ENCODE peak calls at places on chromosomes 6 and 20, in four cellular contexts. Z is COR-L47, V is mesenteric fat pad, I is amygdala. K is an unnamed sample.

GRCh38 chr6:96032646-96033045 is 16.9 kb downstream of the FUT9 start:
- DNase-seq in Z (peak), V (no peak), I (no peak), K (no peak)

GRCh38 chr6:106098383-106099234 is 12.5 kb downstream of the PRDM1 start:
- DNase-seq in Z (no peak), V (no peak), I (no peak), K (no peak)

GRCh38 chr6:33822575-33823395 is 19.0 kb upstream of the MLN start:
- DNase-seq in Z (peak), V (no peak), I (no peak), K (no peak)

GRCh38 chr20:21522479-21523397 is 8.9 kb upstream of the NKX2-2 start:
- DNase-seq in Z (peak), V (no peak), I (no peak), K (peak)

GRCh38 chr20:36563415-36563814 is 10.0 kb upstream of the TGIF2 start:
- DNase-seq in Z (no peak), V (no peak), I (no peak), K (no peak)

GRCh38 chr6:163930012-163930411 is 515.5 kb downstream of the QKI start:
- DNase-seq in Z (no peak), V (no peak), I (no peak), K (no peak)

GRCh38 chr6:35713426-35713825 is 23.4 kb upstream of the ARMC12 start:
- DNase-seq in Z (no peak), V (no peak), I (no peak), K (no peak)

GRCh38 chr6:40482532-40482931 is 104.6 kb downstream of the LRFN2 start:
- DNase-seq in Z (no peak), V (no peak), I (no peak), K (peak)

GRCh38 chr6:63355632-63356031 is 35.8 kb upstream of the LGSN start:
- DNase-seq in Z (no peak), V (no peak), I (no peak), K (no peak)

K was measured in frontal cortex.